ENCODE peak calls at places on chromosomes 5 and 9, in seven cellular contexts. N is A549, Z is ovary, I is SK-N-SH, M is HepG2, U is suprapubic skin, Y is transverse colon. S is an unnamed sample.

GRCh38 chr5:54985301-54986268 is at the start of gene ESM1:
- DNase-seq in N (no peak), Z (no peak), I (no peak), M (no peak), U (no peak), Y (no peak), S (no peak)

GRCh38 chr5:9046756-9047481 is 499.0 kb downstream of the SEMA5A start:
- DNase-seq in N (no peak), Z (no peak), I (no peak), M (no peak), U (no peak), Y (no peak), S (no peak)

GRCh38 chr5:151741678-151742423 is 16.6 kb downstream of the ATOX1 start:
- DNase-seq in N (no peak), Z (no peak), I (no peak), M (no peak), U (no peak), Y (no peak), S (no peak)

GRCh38 chr9:95284152-95284551 is 33.4 kb downstream of the FANCC start:
- DNase-seq in N (no peak), Z (no peak), I (no peak), M (no peak), U (no peak), Y (no peak), S (no peak)

GRCh38 chr5:43851741-43852140 is 248.8 kb downstream of the NNT start:
- DNase-seq in N (no peak), Z (no peak), I (no peak), M (no peak), U (no peak), Y (no peak), S (no peak)

GRCh38 chr9:137095664-137096517 is 9.1 kb downstream of the MAN1B1 start:
- DNase-seq in N (no peak), Z (no peak), I (peak), M (no peak), U (no peak), Y (peak), S (no peak)

GRCh38 chr9:114500583-114501292 is 4.5 kb downstream of the WHRN start:
- DNase-seq in N (no peak), Z (no peak), I (no peak), M (no peak), U (no peak), Y (no peak), S (no peak)

GRCh38 chr5:174610968-174611367 is 113.4 kb upstream of the MSX2 start:
- DNase-seq in N (no peak), Z (no peak), I (no peak), M (no peak), U (no peak), Y (peak), S (peak)

GRCh38 chr9:75087279-75087823 is 604 bp downstream of the NMRK1 start:
- DNase-seq in N (peak), Z (peak), I (no peak), M (peak), U (no peak), Y (peak), S (no peak)

GRCh38 chr5:1877434-1878049 is 5.2 kb downstream of the IRX4 start:
- DNase-seq in N (no peak), Z (no peak), I (no peak), M (no peak), U (no peak), Y (no peak), S (no peak)

GRCh38 chr5:142767925-142768324 is 2.3 kb upstream of the ARHGAP26 start:
- DNase-seq in N (no peak), Z (no peak), I (no peak), M (no peak), U (no peak), Y (no peak), S (no peak)

GRCh38 chr5:29697786-29698414 is 1495.6 kb upstream of the CDH6 start:
- DNase-seq in N (no peak), Z (no peak), I (peak), M (peak), U (no peak), Y (no peak), S (no peak)

GRCh38 chr5:160991205-160991604 is 139.2 kb upstream of the ATP10B start:
- DNase-seq in N (no peak), Z (no peak), I (no peak), M (no peak), U (no peak), Y (no peak), S (no peak)

GRCh38 chr9:112970939-112971338 is 41.1 kb downstream of the ZNF883 start:
- DNase-seq in N (no peak), Z (no peak), I (peak), M (no peak), U (no peak), Y (no peak), S (no peak)

GRCh38 chr9:89592963-89593775 is 11.6 kb upstream of the GADD45G start:
- DNase-seq in N (no peak), Z (no peak), I (no peak), M (peak), U (no peak), Y (no peak), S (no peak)

GRCh38 chr9:131621551-131622321 is 76.4 kb downstream of the PRRT1B start:
- DNase-seq in N (no peak), Z (no peak), I (no peak), M (no peak), U (no peak), Y (peak), S (no peak)
- H3K4me3 ChIP-seq in N (no peak), Z (no peak), I (no peak), M (no peak), U (no peak), Y (no peak), S (no peak)

GRCh38 chr5:177497011-177497296 is 450 bp downstream of the PDLIM7 start:
- DNase-seq in N (no peak), Z (no peak), I (no peak), M (no peak), U (no peak), Y (no peak), S (no peak)

GRCh38 chr5:177493795-177494355 is 3.5 kb downstream of the PDLIM7 start:
- DNase-seq in N (no peak), Z (no peak), I (no peak), M (no peak), U (no peak), Y (no peak), S (no peak)

GRCh38 chr5:177494356-177495195 is 2.8 kb downstream of the PDLIM7 start:
- DNase-seq in N (peak), Z (peak), I (peak), M (peak), U (peak), Y (peak), S (no peak)

GRCh38 chr5:177496111-177497010 is 1.0 kb downstream of the PDLIM7 start:
- DNase-seq in N (peak), Z (peak), I (peak), M (peak), U (peak), Y (peak), S (peak)

GRCh38 chr5:177495243-177496060 is 2.0 kb downstream of the PDLIM7 start:
- DNase-seq in N (no peak), Z (peak), I (peak), M (peak), U (no peak), Y (peak), S (peak)
- TF ChIP-seq EP300 in N (no peak), Z (no peak), I (no peak), M (peak), U (no peak), Y (no peak), S (no peak)

DNA sequence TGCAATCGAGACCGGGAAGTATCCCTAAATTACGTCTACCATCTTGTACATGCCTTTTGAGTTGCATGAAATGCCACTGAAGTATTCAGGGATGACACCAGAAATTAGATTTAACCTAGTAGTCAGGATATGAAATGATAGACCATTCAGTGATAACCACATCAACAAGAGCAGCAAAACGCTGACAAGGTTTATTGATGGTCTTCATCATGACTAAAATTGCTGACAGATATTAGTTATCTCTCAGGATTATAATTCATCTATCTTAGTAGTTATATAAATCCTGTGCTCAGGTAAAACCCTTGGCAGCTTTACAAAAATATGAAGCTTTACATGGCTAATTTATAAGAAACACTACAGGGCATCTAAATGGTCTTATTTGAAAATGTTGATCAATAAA is 1104.7 kb downstream of the EFNA5 start:
- DNase-seq in N (no peak), Z (no peak), I (no peak), M (no peak), U (no peak), Y (no peak), S (no peak)
- TF ChIP-seq CTCF in N (no peak), Z (no peak), I (no peak), M (no peak), U (no peak), Y (no peak), S (no peak)

GRCh38 chr9:126611188-126611587 is 2.5 kb upstream of the LMX1B start:
- DNase-seq in N (no peak), Z (no peak), I (no peak), M (no peak), U (no peak), Y (no peak), S (no peak)

GRCh38 chr9:126612813-126613641 is 701 bp upstream of the LMX1B start:
- DNase-seq in N (no peak), Z (no peak), I (peak), M (no peak), U (peak), Y (no peak), S (no peak)

GRCh38 chr9:126612329-126612812 is 1.4 kb upstream of the LMX1B start:
- DNase-seq in N (no peak), Z (no peak), I (peak), M (no peak), U (peak), Y (no peak), S (no peak)

GRCh38 chr9:126613656-126614055 is at the start of gene LMX1B:
- DNase-seq in N (peak), Z (no peak), I (peak), M (no peak), U (peak), Y (peak), S (no peak)

DNA sequence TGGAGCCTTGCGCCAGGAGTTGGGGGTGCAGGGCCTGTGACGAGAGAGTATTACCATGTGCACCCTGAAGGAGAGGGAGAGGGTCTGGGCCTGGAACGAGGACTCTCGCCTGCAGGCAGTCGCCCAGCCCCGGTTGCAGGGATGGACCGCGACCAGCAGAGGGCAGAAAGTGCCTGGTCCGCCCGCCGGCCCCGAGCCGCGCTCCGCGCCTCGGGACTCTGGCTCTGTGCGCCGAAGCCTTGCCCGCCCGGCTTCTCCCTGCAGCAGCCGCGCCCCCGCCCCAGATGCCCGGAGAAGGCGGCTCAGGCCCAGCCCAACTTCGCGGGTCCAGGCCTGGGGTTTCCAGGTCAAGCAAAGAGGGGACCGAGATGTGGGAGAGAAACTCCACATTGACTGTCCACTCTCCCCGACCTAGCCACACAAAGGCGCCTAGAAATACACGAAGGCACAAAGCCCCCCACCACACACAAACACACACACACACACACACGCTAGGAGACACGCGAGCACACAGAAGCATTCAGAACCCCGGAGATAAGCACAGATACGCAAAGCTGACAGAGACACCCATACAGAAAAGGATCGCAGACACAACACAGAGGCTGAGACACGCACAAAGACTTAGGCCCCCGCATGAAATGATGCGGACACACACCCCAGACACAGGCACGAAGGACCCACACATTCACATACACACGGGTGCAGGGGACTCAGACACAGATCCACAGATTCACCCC is 2.0 kb upstream of the LMX1B start:
- DNase-seq in N (peak), Z (peak), I (peak), M (peak), U (no peak), Y (peak), S (peak)
- H3K4me3 ChIP-seq in N (peak), Z (no peak), I (peak), M (no peak), U (peak), Y (no peak), S (peak)

GRCh38 chr9:2032234-2032633 is 17.1 kb downstream of the SMARCA2 start:
- DNase-seq in N (no peak), Z (no peak), I (no peak), M (no peak), U (no peak), Y (no peak), S (no peak)
- TF ChIP-seq EP300 in N (no peak), Z (no peak), I (no peak), M (no peak), U (no peak), Y (no peak), S (no peak)

S was measured in tibial nerve.